ENCODE peak calls at places on chromosomes 11 and 22, in five cellular contexts. K is IMR-90; S is stimulated activated CD4-positive, alpha-beta T cell treated with anti-CD3 and anti-CD28 coated beads, Interleukin-4, amount 100 ng/mL, for 4 hours; U is NCI-H345; W is adipocyte. M is an unnamed sample.

GRCh38 chr22:49660321-49660720 is 167.4 kb downstream of the BRD1 start:
- DNase-seq in K (no peak), S (no peak), U (no peak), W (no peak), M (no peak)

GRCh38 chr11:125593113-125593761 is 585 bp downstream of the STT3A start:
- DNase-seq in K (peak), S (no peak), U (no peak), W (peak), M (no peak)

GRCh38 chr11:8545698-8546366 is 48.2 kb downstream of the STK33 start:
- DNase-seq in K (no peak), S (no peak), U (no peak), W (no peak), M (no peak)

GRCh38 chr11:111376453-111376871 is 2.6 kb downstream of the POU2AF1 start:
- DNase-seq in K (no peak), S (peak), U (no peak), W (no peak), M (no peak)

GRCh38 chr11:36619502-36619901 is 21.5 kb upstream of the RAG2 start:
- DNase-seq in K (no peak), S (no peak), U (peak), W (peak), M (no peak)

GRCh38 chr11:8263769-8264410 is at the start of gene LMO1:
- DNase-seq in K (peak), S (peak), U (peak), W (peak), M (peak)

GRCh38 chr11:44146931-44147330 is 51.5 kb downstream of the EXT2 start:
- DNase-seq in K (no peak), S (no peak), U (no peak), W (no peak), M (no peak)

GRCh38 chr11:28702450-28702790 is 594.2 kb downstream of the METTL15 start:
- DNase-seq in K (no peak), S (no peak), U (no peak), W (no peak), M (no peak)

GRCh38 chr11:79437274-79437980 is 3.4 kb downstream of the TENM4 start:
- DNase-seq in K (peak), S (no peak), U (peak), W (peak), M (no peak)

GRCh38 chr11:79291948-79292347 is 148.9 kb downstream of the TENM4 start:
- DNase-seq in K (no peak), S (no peak), U (no peak), W (no peak), M (no peak)

GRCh38 chr11:73393479-73394415 is 17.5 kb downstream of the RELT start:
- DNase-seq in K (peak), S (peak), U (peak), W (peak), M (peak)

GRCh38 chr11:104694259-104695070 is 203.8 kb downstream of the CASP12 start:
- DNase-seq in K (peak), S (no peak), U (no peak), W (no peak), M (no peak)

GRCh38 chr11:39732002-39732401 is 1727.5 kb downstream of the LRRC4C start:
- DNase-seq in K (no peak), S (no peak), U (no peak), W (no peak), M (no peak)

GRCh38 chr11:109728056-109728455 is 306.1 kb downstream of the C11orf87 start:
- DNase-seq in K (no peak), S (no peak), U (no peak), W (no peak), M (no peak)

GRCh38 chr22:46119093-46119728 is 31.1 kb upstream of the PPARA start:
- DNase-seq in K (no peak), S (no peak), U (no peak), W (no peak), M (no peak)

GRCh38 chr11:2747236-2748015 is 47.6 kb upstream of the KCNQ1OT1 start:
- DNase-seq in K (no peak), S (no peak), U (no peak), W (no peak), M (no peak)

GRCh38 chr11:2589538-2589934 is 110.3 kb downstream of the KCNQ1OT1 start:
- DNase-seq in K (no peak), S (no peak), U (no peak), W (no peak), M (no peak)

GRCh38 chr22:49826603-49827306 is 918 bp downstream of the BRD1 start:
- DNase-seq in K (peak), S (peak), U (no peak), W (peak), M (peak)

GRCh38 chr22:16774911-16775529 is 50.2 kb downstream of the XKR3 start:
- DNase-seq in K (no peak), S (no peak), U (no peak), W (no peak), M (no peak)

GRCh38 chr11:91591021-91591420 is 633.6 kb upstream of the FAT3 start:
- DNase-seq in K (no peak), S (no peak), U (no peak), W (no peak), M (no peak)

GRCh38 chr11:69480547-69481392 is 693 bp upstream of the LINC01488 start:
- DNase-seq in K (peak), S (no peak), U (no peak), W (no peak), M (no peak)

GRCh38 chr11:63986156-63986931 is at the start of gene OTUB1:
- DNase-seq in K (peak), S (peak), U (peak), W (peak), M (peak)

GRCh38 chr11:76805206-76805913 is 22.2 kb downstream of the TSKU start:
- DNase-seq in K (peak), S (peak), U (no peak), W (no peak), M (no peak)

GRCh38 chr11:623349-623869 is 1.3 kb downstream of the CDHR5 start:
- DNase-seq in K (no peak), S (no peak), U (no peak), W (no peak), M (no peak)

GRCh38 chr22:19058713-19059451 is 63.3 kb downstream of the DGCR2 start:
- DNase-seq in K (no peak), S (no peak), U (no peak), W (no peak), M (no peak)